ENCODE peak calls at places on chromosomes 3 and 15, in ten cellular contexts. One of them, this sample, is unnamed.

GRCh38 chr15:81120069-81120468 is 14.0 kb upstream of the CFAP161 start:
- DNase-seq in astrocyte: no peak
- DNase-seq in fibroblast of lung: no peak
- DNase-seq in heart right ventricle: no peak
- DNase-seq in hepatocyte: no peak
- DNase-seq in RWPE2: no peak
- DNase-seq in mammary epithelial cell: no peak
- DNase-seq in transverse colon: no peak
- DNase-seq in right lobe of liver: no peak
- DNase-seq in adrenal gland: no peak
- DNase-seq in this sample: no peak

GRCh38 chr15:57462391-57462790 is 86.1 kb downstream of the CGNL1 start:
- DNase-seq in heart right ventricle: no peak
- DNase-seq in right lobe of liver: no peak
- DNase-seq in hepatocyte: no peak
- DNase-seq in mammary epithelial cell: peak; percentile 16
- DNase-seq in fibroblast of lung: peak; percentile 15
- DNase-seq in RWPE2: no peak
- DNase-seq in adrenal gland: no peak
- DNase-seq in transverse colon: no peak
- DNase-seq in astrocyte: no peak
- DNase-seq in this sample: no peak

GRCh38 chr15:67556964-67557570 is 14.6 kb downstream of the MAP2K5 start:
- DNase-seq in adrenal gland: no peak
- DNase-seq in fibroblast of lung: no peak
- DNase-seq in heart right ventricle: no peak
- DNase-seq in RWPE2: no peak
- DNase-seq in transverse colon: no peak
- DNase-seq in right lobe of liver: no peak
- DNase-seq in astrocyte: no peak
- DNase-seq in mammary epithelial cell: no peak
- DNase-seq in hepatocyte: no peak
- DNase-seq in this sample: no peak

GRCh38 chr3:105906834-105907233 is 38.0 kb upstream of the CBLB start:
- DNase-seq in fibroblast of lung: peak; percentile 94
- DNase-seq in right lobe of liver: no peak
- DNase-seq in adrenal gland: peak; percentile 51
- DNase-seq in mammary epithelial cell: peak; percentile 61
- DNase-seq in hepatocyte: no peak
- DNase-seq in RWPE2: no peak
- DNase-seq in astrocyte: peak; percentile 72
- DNase-seq in transverse colon: no peak
- DNase-seq in heart right ventricle: no peak
- DNase-seq in this sample: no peak

GRCh38 chr15:100918690-100919480 is at the start of gene LRRK1:
- DNase-seq in heart right ventricle: peak; percentile 49
- DNase-seq in adrenal gland: no peak
- DNase-seq in RWPE2: peak; percentile 73
- DNase-seq in mammary epithelial cell: peak; percentile 60
- DNase-seq in astrocyte: peak; percentile 49
- DNase-seq in right lobe of liver: peak; percentile 62
- DNase-seq in transverse colon: peak; percentile 52
- DNase-seq in fibroblast of lung: peak; percentile 38
- DNase-seq in hepatocyte: peak; percentile 56
- DNase-seq in this sample: peak; percentile 77

GRCh38 chr3:121883507-121883906 is 10.7 kb upstream of the SLC15A2 start:
- DNase-seq in adrenal gland: no peak
- DNase-seq in right lobe of liver: no peak
- DNase-seq in RWPE2: no peak
- DNase-seq in mammary epithelial cell: peak; percentile 46
- DNase-seq in astrocyte: peak; percentile 14
- DNase-seq in transverse colon: no peak
- DNase-seq in fibroblast of lung: peak; percentile 27
- DNase-seq in heart right ventricle: no peak
- DNase-seq in hepatocyte: peak; percentile 20
- DNase-seq in this sample: no peak

GRCh38 chr15:41013698-41014414 is 60.6 kb downstream of the CHAC1 start:
- DNase-seq in fibroblast of lung: peak; percentile 86
- DNase-seq in mammary epithelial cell: no peak
- DNase-seq in hepatocyte: no peak
- DNase-seq in astrocyte: no peak
- DNase-seq in adrenal gland: no peak
- DNase-seq in RWPE2: no peak
- DNase-seq in right lobe of liver: no peak
- DNase-seq in heart right ventricle: no peak
- DNase-seq in transverse colon: no peak
- DNase-seq in this sample: no peak

GRCh38 chr15:63503739-63504246 is 600 bp upstream of the USP3 start:
- DNase-seq in astrocyte: peak; percentile 86
- DNase-seq in fibroblast of lung: peak; percentile 77
- DNase-seq in RWPE2: peak; percentile 88
- DNase-seq in hepatocyte: peak; percentile 90
- DNase-seq in transverse colon: peak; percentile 77
- DNase-seq in heart right ventricle: no peak
- DNase-seq in right lobe of liver: peak; percentile 80
- DNase-seq in adrenal gland: peak; percentile 87
- DNase-seq in mammary epithelial cell: peak; percentile 83
- DNase-seq in this sample: peak; percentile 82

GRCh38 chr15:44668925-44669324 is 5.5 kb upstream of the SPG11 start:
- DNase-seq in mammary epithelial cell: no peak
- DNase-seq in fibroblast of lung: no peak
- DNase-seq in heart right ventricle: no peak
- DNase-seq in adrenal gland: no peak
- DNase-seq in RWPE2: no peak
- DNase-seq in right lobe of liver: no peak
- DNase-seq in transverse colon: no peak
- DNase-seq in astrocyte: no peak
- DNase-seq in hepatocyte: no peak
- DNase-seq in this sample: no peak

GRCh38 chr3:130517541-130517940 is 564 bp downstream of the COL6A6 start:
- DNase-seq in adrenal gland: no peak
- DNase-seq in fibroblast of lung: no peak
- DNase-seq in mammary epithelial cell: peak; percentile 6
- DNase-seq in right lobe of liver: no peak
- DNase-seq in RWPE2: no peak
- DNase-seq in transverse colon: no peak
- DNase-seq in astrocyte: peak; percentile 8
- DNase-seq in heart right ventricle: no peak
- DNase-seq in hepatocyte: no peak
- DNase-seq in this sample: no peak

GRCh38 chr3:122105626-122106025 is 50.5 kb downstream of the CD86 start:
- DNase-seq in heart right ventricle: no peak
- DNase-seq in astrocyte: peak; percentile 46
- DNase-seq in adrenal gland: no peak
- DNase-seq in right lobe of liver: no peak
- DNase-seq in fibroblast of lung: no peak
- DNase-seq in hepatocyte: no peak
- DNase-seq in RWPE2: no peak
- DNase-seq in transverse colon: no peak
- DNase-seq in mammary epithelial cell: peak; percentile 28
- DNase-seq in this sample: no peak

GRCh38 chr3:100590840-100591147 is 18.6 kb upstream of the ADGRG7 start:
- DNase-seq in RWPE2: no peak
- DNase-seq in mammary epithelial cell: no peak
- DNase-seq in hepatocyte: no peak
- DNase-seq in transverse colon: no peak
- DNase-seq in adrenal gland: no peak
- DNase-seq in fibroblast of lung: no peak
- DNase-seq in right lobe of liver: no peak
- DNase-seq in astrocyte: no peak
- DNase-seq in heart right ventricle: no peak
- DNase-seq in this sample: no peak

GRCh38 chr3:190122198-190122771 is 1.6 kb upstream of the P3H2 start:
- DNase-seq in RWPE2: no peak
- DNase-seq in right lobe of liver: no peak
- DNase-seq in mammary epithelial cell: peak; percentile 68
- DNase-seq in fibroblast of lung: no peak
- DNase-seq in adrenal gland: no peak
- DNase-seq in astrocyte: peak; percentile 96
- DNase-seq in hepatocyte: no peak
- DNase-seq in transverse colon: no peak
- DNase-seq in heart right ventricle: no peak
- DNase-seq in this sample: no peak

GRCh38 chr15:74315626-74316025 is 51.8 kb downstream of the CYP11A1 start:
- DNase-seq in heart right ventricle: no peak
- DNase-seq in RWPE2: no peak
- DNase-seq in adrenal gland: no peak
- DNase-seq in hepatocyte: no peak
- DNase-seq in astrocyte: no peak
- DNase-seq in right lobe of liver: no peak
- DNase-seq in transverse colon: peak; percentile 19
- DNase-seq in mammary epithelial cell: no peak
- DNase-seq in fibroblast of lung: no peak
- DNase-seq in this sample: no peak

DNA sequence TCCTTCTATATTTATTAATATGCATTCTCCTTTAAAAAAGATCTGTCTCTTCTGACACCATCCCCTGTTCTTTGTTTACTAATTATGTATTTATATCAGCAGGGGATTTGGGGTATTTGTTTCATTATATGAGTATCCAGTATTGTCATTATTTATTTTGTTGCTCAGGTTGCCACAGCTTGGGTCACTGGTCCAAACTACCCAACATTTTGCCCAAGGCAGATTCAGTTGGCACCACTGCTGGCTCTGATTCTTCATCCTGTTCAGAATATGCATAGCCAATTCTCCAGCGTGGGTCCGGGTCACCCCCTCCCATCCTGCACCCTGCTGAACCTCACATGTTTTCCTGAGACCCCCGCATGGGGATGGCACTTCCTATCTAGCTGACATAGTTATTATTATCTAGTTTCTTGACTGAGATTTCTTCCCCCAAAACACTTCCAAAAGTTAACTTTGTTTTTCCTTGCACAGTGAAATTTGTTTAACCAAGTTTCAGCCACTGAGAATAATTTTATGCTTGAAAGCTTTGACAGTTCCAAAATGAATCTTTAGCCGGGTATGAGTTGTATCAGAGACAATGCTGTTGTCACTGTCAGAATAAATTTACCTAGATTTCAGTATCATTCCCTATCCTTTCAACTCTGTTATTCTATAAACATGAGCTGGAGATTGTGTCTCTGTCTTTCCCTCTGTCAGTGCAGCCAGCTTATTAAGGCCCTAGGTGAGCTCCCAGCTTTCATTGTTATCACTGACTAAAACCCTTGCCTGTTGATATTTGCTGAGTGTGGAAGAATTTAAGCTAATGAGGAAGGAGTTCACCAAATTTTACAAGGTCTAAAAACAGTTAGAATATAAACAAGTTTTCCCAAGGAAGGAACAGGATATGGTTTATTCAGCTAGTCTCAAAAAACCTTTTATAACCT is 70.3 kb downstream of the TGFBR2 start:
- DNase-seq in mammary epithelial cell: no peak
- DNase-seq in adrenal gland: no peak
- DNase-seq in astrocyte: no peak
- DNase-seq in heart right ventricle: no peak
- DNase-seq in fibroblast of lung: no peak
- DNase-seq in RWPE2: no peak
- DNase-seq in transverse colon: no peak
- DNase-seq in right lobe of liver: no peak
- DNase-seq in hepatocyte: no peak
- DNase-seq in this sample: no peak
- H3K36me3 ChIP-seq in mammary epithelial cell: peaks cover 82% of the 10 kb centered on the region
- H3K36me3 ChIP-seq in adrenal gland: peaks cover 60% of the 10 kb centered on the region
- H3K36me3 ChIP-seq in astrocyte: peaks cover 55% of the 10 kb centered on the region
- H3K36me3 ChIP-seq in heart right ventricle: peaks cover 5% of the 10 kb centered on the region
- H3K36me3 ChIP-seq in fibroblast of lung: peaks cover 12% of the 10 kb centered on the region
- H3K36me3 ChIP-seq in RWPE2: peaks cover 98% of the 10 kb centered on the region
- H3K36me3 ChIP-seq in transverse colon: peaks cover 53% of the 10 kb centered on the region
- H3K36me3 ChIP-seq in right lobe of liver: peaks cover 30% of the 10 kb centered on the region
- H3K36me3 ChIP-seq in hepatocyte: no peaks in the 10 kb centered on the region
- H3K36me3 ChIP-seq in this sample: peaks cover 92% of the 10 kb centered on the region

GRCh38 chr15:56244811-56245576 is 1.3 kb upstream of the RFX7 start:
- DNase-seq in right lobe of liver: peak; percentile 86
- DNase-seq in RWPE2: peak; percentile 66
- DNase-seq in heart right ventricle: peak; percentile 11
- DNase-seq in fibroblast of lung: no peak
- DNase-seq in transverse colon: peak; percentile 45
- DNase-seq in astrocyte: no peak
- DNase-seq in mammary epithelial cell: no peak
- DNase-seq in adrenal gland: peak; percentile 64
- DNase-seq in hepatocyte: peak; percentile 35
- DNase-seq in this sample: peak; percentile 42
- H3K4me3 ChIP-seq in right lobe of liver: peak overlapping the region; percentile 63
- H3K4me3 ChIP-seq in RWPE2: peak overlapping the region; percentile 93
- H3K4me3 ChIP-seq in heart right ventricle: peak overlapping the region; percentile 77
- H3K4me3 ChIP-seq in fibroblast of lung: peak overlapping the region; percentile 11
- H3K4me3 ChIP-seq in transverse colon: peak overlapping the region; percentile 99
- H3K4me3 ChIP-seq in astrocyte: peak overlapping the region; percentile 35
- H3K4me3 ChIP-seq in mammary epithelial cell: peak overlapping the region; percentile 61
- H3K4me3 ChIP-seq in adrenal gland: peak overlapping the region; percentile 5
- H3K4me3 ChIP-seq in hepatocyte: no peak overlapping the region
- H3K4me3 ChIP-seq in this sample: peak overlapping the region; percentile 68

DNA sequence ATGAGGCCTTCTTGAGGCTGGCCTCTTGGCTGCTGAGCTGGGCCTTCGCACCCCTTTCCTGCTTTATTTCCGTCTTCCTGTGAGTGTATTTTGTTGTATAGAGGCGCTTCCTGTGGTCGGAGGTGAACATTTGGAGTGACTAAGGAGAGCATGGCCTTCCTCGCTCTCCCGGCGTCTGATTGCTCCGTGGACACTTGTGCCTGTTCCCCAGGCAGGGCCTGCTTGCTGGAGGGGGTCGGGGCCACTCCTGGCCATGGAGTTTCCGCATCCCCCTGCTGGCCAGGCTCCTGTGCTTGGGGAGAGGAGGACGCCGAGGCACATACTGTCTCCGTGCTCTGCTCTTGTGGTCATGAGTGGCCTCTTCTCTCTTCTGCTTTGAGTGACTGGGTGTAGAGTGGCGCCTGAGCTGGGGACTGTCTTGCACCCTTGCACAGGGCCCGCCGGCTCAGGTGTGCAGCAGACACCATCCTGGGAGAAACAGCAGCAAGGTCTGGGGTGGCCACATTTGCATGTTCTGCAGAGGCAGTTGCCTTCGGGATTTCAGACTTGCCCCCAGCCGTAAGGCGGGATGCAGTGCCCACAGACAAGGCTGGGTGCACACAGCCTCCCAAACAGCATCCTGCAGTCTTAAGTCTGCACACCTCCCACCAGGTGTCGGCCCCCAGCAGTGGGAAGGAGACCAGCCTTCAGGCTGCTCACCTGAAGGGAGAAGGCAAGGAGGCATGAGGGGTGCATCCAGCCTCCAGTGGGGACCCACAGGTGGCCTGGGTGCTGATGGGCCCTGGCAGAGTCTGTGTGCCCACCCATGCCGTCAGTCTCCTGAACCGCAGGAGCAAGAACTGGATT is 16.4 kb downstream of the KLF13 start:
- DNase-seq in hepatocyte: no peak
- DNase-seq in fibroblast of lung: no peak
- DNase-seq in astrocyte: no peak
- DNase-seq in RWPE2: no peak
- DNase-seq in mammary epithelial cell: no peak
- DNase-seq in transverse colon: no peak
- DNase-seq in heart right ventricle: no peak
- DNase-seq in right lobe of liver: peak; percentile 43
- DNase-seq in adrenal gland: no peak
- DNase-seq in this sample: peak; percentile 46
- H3K36me3 ChIP-seq in hepatocyte: no peaks in the 10 kb centered on the region
- H3K36me3 ChIP-seq in fibroblast of lung: no peaks in the 10 kb centered on the region
- H3K36me3 ChIP-seq in astrocyte: no peaks in the 10 kb centered on the region
- H3K36me3 ChIP-seq in RWPE2: no peaks in the 10 kb centered on the region
- H3K36me3 ChIP-seq in mammary epithelial cell: no peaks in the 10 kb centered on the region
- H3K36me3 ChIP-seq in transverse colon: no peaks in the 10 kb centered on the region
- H3K36me3 ChIP-seq in heart right ventricle: no peaks in the 10 kb centered on the region
- H3K36me3 ChIP-seq in right lobe of liver: no peaks in the 10 kb centered on the region
- H3K36me3 ChIP-seq in adrenal gland: no peaks in the 10 kb centered on the region
- H3K36me3 ChIP-seq in this sample: peaks cover 20% of the 10 kb centered on the region

GRCh38 chr3:174767853-174768382 is 91.2 kb upstream of the NAALADL2 start:
- DNase-seq in right lobe of liver: no peak
- DNase-seq in astrocyte: peak; percentile 87
- DNase-seq in heart right ventricle: no peak
- DNase-seq in fibroblast of lung: peak; percentile 77
- DNase-seq in mammary epithelial cell: no peak
- DNase-seq in hepatocyte: no peak
- DNase-seq in transverse colon: no peak
- DNase-seq in RWPE2: no peak
- DNase-seq in adrenal gland: no peak
- DNase-seq in this sample: no peak
- H3K4me3 ChIP-seq in right lobe of liver: no peak overlapping the region
- H3K4me3 ChIP-seq in astrocyte: no peak overlapping the region
- H3K4me3 ChIP-seq in heart right ventricle: no peak overlapping the region
- H3K4me3 ChIP-seq in fibroblast of lung: no peak overlapping the region
- H3K4me3 ChIP-seq in mammary epithelial cell: no peak overlapping the region
- H3K4me3 ChIP-seq in hepatocyte: no peak overlapping the region
- H3K4me3 ChIP-seq in transverse colon: no peak overlapping the region
- H3K4me3 ChIP-seq in RWPE2: no peak overlapping the region
- H3K4me3 ChIP-seq in adrenal gland: no peak overlapping the region
- H3K4me3 ChIP-seq in this sample: no peak overlapping the region